ENCODE peak calls at places on chromosome 10, in eight cellular contexts. Q, E, M, X, B, S, F and C are unnamed samples.

GRCh38 chr10:58925381-58925780 is 251.1 kb upstream of the PHYHIPL start:
- DNase-seq in X (no peak), Q (no peak), S (no peak), M (no peak), E (no peak), F (no peak), B (no peak), C (no peak)

GRCh38 chr10:80684217-80684616 is 146.5 kb downstream of the SH2D4B start:
- DNase-seq in S (peak; percentile 58), Q (no peak), F (peak; percentile 76), X (peak; percentile 39), E (no peak), B (peak; percentile 72), M (peak; percentile 13), C (peak; percentile 70)

GRCh38 chr10:97037365-97038361 is 148.1 kb downstream of the SLIT1 start:
- DNase-seq in B (peak; percentile 96), X (peak; percentile 81), M (peak; percentile 88), E (peak; percentile 89), S (peak; percentile 89), Q (peak; percentile 84), F (peak; percentile 77), C (peak; percentile 89)

GRCh38 chr10:131230166-131230565 is 81.4 kb downstream of the TCERG1L start:
- DNase-seq in S (no peak), M (no peak), B (no peak), Q (no peak), X (no peak), E (no peak), F (no peak), C (no peak)

GRCh38 chr10:69065406-69066361 is 22.2 kb upstream of the SRGN start:
- DNase-seq in S (no peak), F (no peak), M (peak; percentile 59), E (no peak), X (peak; percentile 86), B (no peak), Q (no peak), C (no peak)

GRCh38 chr10:30683496-30683895 is 53.9 kb upstream of the LYZL2 start:
- DNase-seq in M (no peak), E (no peak), F (no peak), B (no peak), X (no peak), S (no peak), Q (no peak), C (no peak)

GRCh38 chr10:33107953-33108352 is 149.9 kb upstream of the ITGB1 start:
- DNase-seq in X (no peak), M (no peak), E (no peak), F (no peak), S (no peak), Q (no peak), B (peak; percentile 45), C (no peak)

GRCh38 chr10:70162892-70163201 is 7.5 kb downstream of the SAR1A start:
- DNase-seq in Q (no peak), M (no peak), S (no peak), E (no peak), B (no peak), F (no peak), X (no peak), C (no peak)

GRCh38 chr10:91551856-91552255 is 81.0 kb downstream of the PPP1R3C start:
- DNase-seq in B (peak; percentile 92), S (peak; percentile 55), M (peak; percentile 40), F (no peak), Q (peak; percentile 69), E (peak; percentile 86), X (peak; percentile 71), C (peak; percentile 16)

GRCh38 chr10:98055875-98056516 is 25.6 kb upstream of the CRTAC1 start:
- DNase-seq in M (peak; percentile 31), Q (peak; percentile 62), X (no peak), B (peak; percentile 83), E (peak; percentile 83), F (peak; percentile 72), S (no peak), C (no peak)

GRCh38 chr10:63712717-63713115 is 191.5 kb downstream of the REEP3 start:
- DNase-seq in M (no peak), S (no peak), E (no peak), Q (no peak), F (no peak), X (peak; percentile 57), B (no peak), C (no peak)

GRCh38 chr10:99938563-99938962 is 71.2 kb downstream of the DNMBP start:
- DNase-seq in E (no peak), B (no peak), M (no peak), X (no peak), Q (no peak), S (no peak), F (no peak), C (no peak)

GRCh38 chr10:1050555-1050954 is 1.6 kb upstream of the IDI1 start:
- DNase-seq in M (peak; percentile 7), F (peak; percentile 78), X (peak; percentile 24), S (no peak), Q (peak; percentile 70), B (peak; percentile 68), E (peak; percentile 36), C (peak; percentile 60)

GRCh38 chr10:109784236-109784635 is 139.1 kb downstream of the XPNPEP1 start:
- DNase-seq in B (no peak), E (no peak), M (peak; percentile 38), X (peak; percentile 50), S (no peak), F (no peak), Q (no peak), C (no peak)

GRCh38 chr10:95864906-95865813 is 42.6 kb upstream of the CC2D2B start:
- DNase-seq in E (peak; percentile 72), M (peak; percentile 56), F (peak; percentile 87), Q (peak; percentile 80), B (peak; percentile 82), X (peak; percentile 87), S (peak; percentile 35), C (peak; percentile 48)

GRCh38 chr10:60312818-60313588 is 76.7 kb downstream of the ANK3 start:
- DNase-seq in F (no peak), S (no peak), X (peak; percentile 72), E (no peak), M (peak; percentile 96), Q (no peak), B (no peak), C (peak; percentile 26)

GRCh38 chr10:103057980-103058568 is 135.0 kb downstream of the NT5C2 start:
- DNase-seq in M (no peak), E (no peak), B (no peak), X (no peak), F (no peak), S (no peak), Q (no peak), C (no peak)

GRCh38 chr10:91909178-91909677 is at the start of gene FGFBP3:
- DNase-seq in B (peak; percentile 85), F (peak; percentile 16), Q (peak; percentile 56), E (peak; percentile 85), M (peak; percentile 43), X (peak; percentile 45), S (peak; percentile 72), C (peak; percentile 40)

GRCh38 chr10:124351481-124352220 is 67.1 kb downstream of the OAT start:
- DNase-seq in S (no peak), B (no peak), E (no peak), Q (no peak), F (no peak), X (no peak), M (no peak), C (no peak)

GRCh38 chr10:114110174-114110972 is 63.6 kb downstream of the CCDC186 start:
- DNase-seq in X (peak; percentile 32), Q (peak; percentile 37), F (peak; percentile 33), S (no peak), M (peak; percentile 43), B (peak; percentile 45), E (peak; percentile 44), C (no peak)

GRCh38 chr10:11439523-11440053 is 171.9 kb downstream of the USP6NL start:
- DNase-seq in M (no peak), B (no peak), Q (no peak), X (no peak), E (no peak), S (no peak), F (no peak), C (no peak)
- TF ChIP-seq EZH2phosphoT487 in M (no peak), B (no peak), Q (no peak), X (no peak), E (no peak), S (no peak), F (no peak), C (no peak)

DNA sequence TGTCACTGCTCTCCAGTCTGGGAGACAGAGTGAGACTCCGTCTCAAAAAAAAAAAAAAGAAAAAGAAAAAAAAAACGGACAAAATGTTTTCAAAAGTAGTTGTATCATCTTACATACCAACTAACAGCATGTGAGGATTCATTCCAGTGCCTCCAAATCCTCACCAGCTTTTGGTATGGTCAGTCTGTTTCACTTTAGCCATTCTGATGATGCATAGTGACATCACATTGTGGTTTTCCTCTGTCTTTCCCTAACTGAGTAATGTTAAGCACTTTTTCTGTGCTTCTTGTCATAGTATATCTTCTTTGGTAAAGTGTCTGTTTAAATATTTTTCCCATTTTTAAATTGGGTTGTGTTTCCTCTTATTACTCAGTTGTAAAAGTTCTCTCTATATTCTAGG is 251.4 kb upstream of the CTBP2 start:
- DNase-seq in E (no peak), B (no peak), M (peak; percentile 84), Q (no peak), F (no peak), X (peak; percentile 90), S (no peak), C (peak; percentile 16)
- TF ChIP-seq EZH2phosphoT487 in E (no peak), B (no peak), M (no peak), Q (no peak), F (no peak), X (no peak), S (no peak), C (no peak)

GRCh38 chr10:12960939-12961338 is 40.6 kb downstream of the CCDC3 start:
- DNase-seq in Q (no peak), F (no peak), M (no peak), X (no peak), S (no peak), B (no peak), E (no peak), C (no peak)

GRCh38 chr10:12961416-12961815 is 40.1 kb downstream of the CCDC3 start:
- DNase-seq in Q (no peak), B (no peak), X (no peak), S (no peak), E (no peak), F (no peak), M (no peak), C (no peak)

GRCh38 chr10:12957081-12957480 is 44.4 kb downstream of the CCDC3 start:
- DNase-seq in M (no peak), B (no peak), S (no peak), F (no peak), E (no peak), Q (no peak), X (no peak), C (no peak)

GRCh38 chr10:12958546-12959110 is 42.9 kb downstream of the CCDC3 start:
- DNase-seq in Q (no peak), B (no peak), E (no peak), F (no peak), S (no peak), X (no peak), M (no peak), C (no peak)

GRCh38 chr10:12960431-12960898 is 41.0 kb downstream of the CCDC3 start:
- DNase-seq in X (no peak), B (no peak), S (no peak), F (no peak), M (no peak), E (no peak), Q (peak; percentile 51), C (no peak)
- TF ChIP-seq EZH2phosphoT487 in X (no peak), B (no peak), S (no peak), F (no peak), M (no peak), E (no peak), Q (no peak), C (no peak)

GRCh38 chr10:35421553-35422178 is 85.4 kb downstream of the CCNY start:
- DNase-seq in B (no peak), E (no peak), S (no peak), X (peak; percentile 94), Q (peak; percentile 56), M (peak; percentile 99), F (no peak), C (peak; percentile 35)
- TF ChIP-seq EZH2phosphoT487 in B (no peak), E (no peak), S (no peak), X (no peak), Q (no peak), M (no peak), F (no peak), C (no peak)